ENCODE peak calls at places on chromosomes 3 and 15, in seven cellular contexts. M is IMR-90, V is A549, S is K562, Z is GM12878, I is HCT116, K is H1. O is an unnamed sample.
A peak's percentile ranks its signal among the peaks of the same experiment; 100 is the strongest.

GRCh38 chr15:32718822-32719716 is 1.3 kb downstream of the GREM1 start:
- DNase-seq in Z (no peak), M (no peak), I (no peak), S (no peak), K (peak; percentile 73), V (peak; percentile 21), O (peak; percentile 69)

GRCh38 chr3:111951032-111951431 is 27.8 kb upstream of the ABHD10 start:
- DNase-seq in Z (no peak), K (no peak), S (no peak), M (no peak), I (no peak), V (no peak), O (no peak)

GRCh38 chr3:150449169-150449721 is 41.1 kb downstream of the TSC22D2 start:
- DNase-seq in I (no peak), K (no peak), Z (no peak), M (peak; percentile 85), S (peak; percentile 34), V (no peak), O (no peak)

GRCh38 chr15:71083349-71083748 is 31.9 kb upstream of the THSD4 start:
- DNase-seq in K (no peak), M (peak; percentile 91), S (no peak), Z (no peak), V (no peak), I (no peak), O (no peak)

GRCh38 chr3:108959017-108959416 is 5.3 kb upstream of the GUCA1C start:
- DNase-seq in V (no peak), I (no peak), K (no peak), S (no peak), M (no peak), Z (no peak), O (no peak)

GRCh38 chr3:116440196-116440595 is 5.1 kb downstream of the LSAMP start:
- DNase-seq in S (no peak), I (no peak), K (no peak), Z (no peak), M (peak; percentile 94), V (no peak), O (no peak)

GRCh38 chr15:63593705-63594671 is 3.2 kb upstream of the FBXL22 start:
- DNase-seq in K (no peak), Z (no peak), M (no peak), S (no peak), V (no peak), I (no peak), O (no peak)

GRCh38 chr3:179833294-179833693 is 180.5 kb downstream of the USP13 start:
- DNase-seq in K (no peak), Z (no peak), S (no peak), I (no peak), M (no peak), V (no peak), O (no peak)

GRCh38 chr3:14563946-14564539 is 23.9 kb upstream of the GRIP2 start:
- DNase-seq in Z (no peak), S (no peak), I (no peak), M (no peak), V (no peak), K (no peak), O (no peak)

GRCh38 chr3:69490971-69491370 is 105.1 kb upstream of the FRMD4B start:
- DNase-seq in Z (no peak), S (no peak), K (no peak), M (no peak), I (no peak), V (no peak), O (no peak)

GRCh38 chr3:185858502-185859225 is 33.8 kb upstream of the IGF2BP2 start:
- DNase-seq in M (no peak), K (no peak), I (no peak), V (no peak), S (no peak), Z (no peak), O (no peak)

GRCh38 chr3:30538787-30539186 is 67.6 kb upstream of the TGFBR2 start:
- DNase-seq in M (peak; percentile 94), V (peak; percentile 27), S (no peak), I (peak; percentile 4), K (no peak), Z (no peak), O (no peak)

GRCh38 chr15:30921781-30922371 is 18.2 kb downstream of the FAN1 start:
- DNase-seq in Z (no peak), M (no peak), I (no peak), K (peak; percentile 61), S (no peak), V (no peak), O (peak; percentile 76)

GRCh38 chr3:132283440-132283839 is 33.8 kb upstream of the ACP3 start:
- DNase-seq in V (no peak), I (no peak), S (no peak), Z (no peak), M (no peak), K (no peak), O (no peak)

GRCh38 chr3:129415830-129416229 is 12.6 kb downstream of the EFCAB12 start:
- DNase-seq in V (no peak), K (no peak), I (no peak), S (no peak), M (no peak), Z (no peak), O (no peak)

GRCh38 chr3:72446406-72447058 is 401.7 kb downstream of the SHQ1 start:
- DNase-seq in K (peak; percentile 55), V (no peak), S (no peak), Z (no peak), M (peak; percentile 18), I (no peak), O (no peak)

GRCh38 chr3:196774845-196775422 is 35.3 kb downstream of the PAK2 start:
- DNase-seq in M (peak; percentile 21), V (no peak), K (no peak), I (no peak), S (no peak), Z (no peak), O (no peak)

DNA sequence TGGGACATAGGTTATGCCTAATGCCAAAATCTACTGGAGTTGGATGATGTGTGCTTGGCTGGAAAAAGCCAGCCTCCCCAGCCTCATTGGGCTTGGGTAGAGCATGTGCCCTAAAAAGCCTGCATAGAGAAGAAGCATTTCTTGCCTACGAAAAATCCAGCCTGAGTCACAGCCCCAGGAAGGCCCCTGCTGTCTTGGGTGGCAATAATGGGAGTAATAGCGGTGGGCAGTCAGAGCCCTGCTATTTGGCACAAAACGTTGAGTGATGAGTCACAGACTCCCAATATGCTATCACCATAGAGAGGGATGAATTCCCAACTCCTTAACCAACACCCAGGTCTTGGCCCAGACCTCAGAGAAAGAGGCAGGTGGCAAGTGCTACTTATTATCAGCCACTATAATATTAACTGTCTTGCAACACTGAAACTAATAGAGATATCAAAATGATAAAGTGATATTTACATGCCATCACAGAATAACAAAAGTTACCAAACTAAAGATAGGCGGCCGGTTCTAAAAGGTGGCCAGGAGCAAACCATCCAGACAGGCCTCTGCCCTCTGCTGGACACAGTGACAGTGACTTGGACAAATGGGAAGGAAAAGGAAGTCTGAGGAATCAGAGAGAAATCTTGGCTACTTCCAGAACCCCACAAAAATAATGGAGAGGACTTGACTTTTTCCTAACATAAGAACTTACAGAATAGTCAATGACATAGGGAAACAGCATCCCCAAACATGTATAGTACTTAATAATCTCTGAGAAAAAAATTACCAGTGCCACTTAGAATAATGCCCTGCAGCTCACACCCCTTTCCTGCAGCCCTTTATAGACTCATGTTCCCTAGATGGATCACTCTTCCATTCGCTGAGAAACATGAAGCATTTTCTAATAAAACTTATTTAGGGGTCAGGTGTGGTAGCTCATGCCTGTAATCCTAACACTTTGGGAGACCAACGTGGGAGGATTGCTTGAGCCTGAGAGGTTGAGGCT is 51.9 kb upstream of the MUC13 start:
- DNase-seq in Z (no peak), M (peak; percentile 96), V (peak; percentile 78), K (no peak), I (peak; percentile 91), S (no peak), O (peak; percentile 45)
- TF ChIP-seq CTCF in Z (peak; percentile 20), M (peak; percentile 41), V (peak; percentile 66), K (peak; percentile 67), I (peak; percentile 75), S (peak; percentile 50), O (peak; percentile 79)

DNA sequence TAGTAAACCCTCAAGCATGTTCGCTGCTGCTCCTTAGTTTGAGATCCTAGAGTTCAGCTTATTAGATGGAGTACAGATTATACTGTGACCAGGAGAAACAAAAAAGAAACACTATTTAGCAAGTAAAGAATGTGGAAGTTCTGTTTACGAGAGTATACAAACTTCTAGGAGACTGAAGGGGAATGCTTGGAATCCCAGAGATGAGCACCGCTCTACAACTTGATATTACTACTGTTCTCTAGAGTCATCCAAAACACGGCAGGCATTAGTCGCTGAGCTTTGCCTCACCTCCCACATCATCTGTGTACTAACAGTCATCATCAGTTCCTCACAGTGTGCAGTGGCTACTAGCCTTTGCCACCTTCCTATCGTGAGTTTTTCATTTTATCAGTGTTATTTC is 121.4 kb upstream of the CHRM5 start:
- DNase-seq in Z (no peak), S (no peak), I (no peak), M (no peak), K (no peak), V (no peak), O (no peak)
- TF ChIP-seq RAD21 in Z (no peak), S (no peak), I (no peak), M (no peak), K (no peak), V (no peak), O (no peak)

GRCh38 chr15:48810414-48811324 is at the start of gene CEP152:
- DNase-seq in Z (peak; percentile 98), K (peak; percentile 99), V (peak; percentile 98), I (peak; percentile 99), S (peak; percentile 97), M (peak; percentile 100), O (peak; percentile 90)

GRCh38 chr15:48806151-48806550 is 4.7 kb downstream of the CEP152 start:
- DNase-seq in I (no peak), M (peak; percentile 15), Z (no peak), S (no peak), K (no peak), V (no peak), O (no peak)

DNA sequence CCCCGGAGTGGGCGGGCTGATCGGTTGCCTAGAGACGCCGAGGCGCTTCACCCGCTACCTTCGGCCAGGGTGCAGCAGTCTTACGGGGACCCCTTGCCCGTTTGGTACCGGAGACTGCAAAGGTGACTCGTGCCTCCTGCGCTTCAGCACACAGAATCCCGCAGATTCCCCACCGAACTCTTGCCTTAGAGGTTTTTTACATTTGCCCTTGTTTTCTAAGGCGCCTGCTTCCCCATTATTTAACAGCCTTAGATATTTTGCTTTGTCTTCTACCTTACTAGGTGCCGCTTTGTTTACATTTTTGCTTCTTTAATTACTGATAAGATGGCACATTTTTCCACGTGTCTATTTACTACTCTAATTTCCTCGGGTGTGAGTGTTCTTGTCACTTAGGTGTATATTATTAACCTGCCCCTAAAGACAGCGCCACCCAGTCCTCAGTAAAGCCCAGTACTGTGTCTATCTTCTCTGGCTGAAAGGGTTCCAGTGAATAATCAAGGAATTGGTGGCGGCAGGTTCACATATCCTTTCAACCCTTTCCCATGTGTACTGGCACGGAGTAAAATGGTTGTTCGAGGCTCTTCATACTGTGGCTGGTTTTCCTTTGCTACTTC is 563 bp upstream of the CEP152 start:
- DNase-seq in V (no peak), K (no peak), Z (no peak), M (no peak), S (peak; percentile 28), I (no peak), O (no peak)
- TF ChIP-seq CTCF in V (peak; percentile 13), K (no peak), Z (no peak), M (no peak), S (peak; percentile 39), I (no peak), O (peak; percentile 40)

DNA sequence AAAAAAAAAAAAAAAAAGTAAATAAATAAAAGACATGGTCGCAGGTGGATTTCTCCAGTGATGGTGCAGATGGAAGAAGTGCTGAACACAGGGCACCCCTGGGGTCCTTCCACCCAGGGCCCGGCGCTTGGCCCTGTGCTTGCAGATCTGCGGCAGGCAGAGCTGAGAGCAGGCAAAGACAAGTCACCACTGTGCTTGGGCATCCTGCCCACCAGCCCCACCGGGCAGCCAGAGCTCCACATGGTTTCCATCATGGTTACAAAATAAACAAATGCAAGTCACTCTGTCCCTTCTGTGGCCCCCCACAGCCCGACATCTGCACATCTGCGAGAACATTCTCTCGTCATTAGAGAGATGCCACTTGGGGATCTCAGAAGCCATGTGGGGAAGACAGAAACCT is 37.6 kb upstream of the SFMBT1 start:
- DNase-seq in S (no peak), V (no peak), K (no peak), M (peak; percentile 75), Z (no peak), I (no peak), O (peak; percentile 77)
- TF ChIP-seq RAD21 in S (no peak), V (no peak), K (no peak), M (no peak), Z (no peak), I (no peak), O (no peak)